ENCODE peak calls at places on chromosomes 2 and 18, in four cellular contexts. P, K, H and L are unnamed samples.

GRCh38 chr2:189412330-189412953 is 28.8 kb upstream of the WDR75 start:
- DNase-seq in P (peak; percentile 39), K (peak; percentile 14), H (peak; percentile 56), L (peak; percentile 12)

GRCh38 chr2:8545676-8546318 is 136.1 kb upstream of the ID2 start:
- DNase-seq in P (no peak), K (no peak), H (no peak), L (no peak)

GRCh38 chr2:105712981-105713596 is 31.6 kb upstream of the NCK2 start:
- DNase-seq in P (no peak), K (no peak), H (no peak), L (no peak)

GRCh38 chr2:14301331-14301730 is 331.2 kb upstream of the LRATD1 start:
- DNase-seq in P (no peak), K (no peak), H (no peak), L (no peak)

GRCh38 chr2:51903728-51904127 is 871.8 kb upstream of the NRXN1 start:
- DNase-seq in P (no peak), K (no peak), H (no peak), L (no peak)

GRCh38 chr2:27021253-27021801 is 11.4 kb upstream of the TMEM214 start:
- DNase-seq in P (peak; percentile 28), K (no peak), H (no peak), L (peak; percentile 25)

GRCh38 chr2:219510512-219511135 is 3.7 kb upstream of the ASIC4 start:
- DNase-seq in P (no peak), K (no peak), H (no peak), L (no peak)

GRCh38 chr2:238220892-238221521 is 17.5 kb upstream of the ILKAP start:
- DNase-seq in P (peak; percentile 62), K (no peak), H (no peak), L (no peak)

GRCh38 chr2:45595724-45596435 is 15.2 kb downstream of the SRBD1 start:
- DNase-seq in P (no peak), K (no peak), H (no peak), L (no peak)

GRCh38 chr2:16828044-16828827 is 162.6 kb upstream of the CYRIA start:
- DNase-seq in P (no peak), K (no peak), H (no peak), L (no peak)

GRCh38 chr18:64037812-64038414 is 68.0 kb downstream of the SERPINB8 start:
- DNase-seq in P (peak; percentile 50), K (peak; percentile 16), H (no peak), L (peak; percentile 15)

GRCh38 chr2:28250006-28250405 is 142.7 kb upstream of the FOSL2 start:
- DNase-seq in P (no peak), K (no peak), H (no peak), L (peak; percentile 80)

GRCh38 chr2:200617089-200618050 is 31.6 kb downstream of the AOX1 start:
- DNase-seq in P (no peak), K (no peak), H (no peak), L (no peak)

GRCh38 chr18:3037423-3037915 is 24.5 kb upstream of the LPIN2 start:
- DNase-seq in P (peak; percentile 98), K (peak; percentile 73), H (no peak), L (peak; percentile 84)

GRCh38 chr2:169955940-169956339 is 128.7 kb downstream of the UBR3 start:
- DNase-seq in P (no peak), K (no peak), H (no peak), L (no peak)

GRCh38 chr2:197399887-197400540 is 34.8 kb downstream of the SF3B1 start:
- DNase-seq in P (no peak), K (no peak), H (no peak), L (no peak)

GRCh38 chr2:229714736-229715541 is 584 bp upstream of the DNER start:
- DNase-seq in P (peak; percentile 26), K (peak; percentile 53), H (peak; percentile 92), L (peak; percentile 56)

DNA sequence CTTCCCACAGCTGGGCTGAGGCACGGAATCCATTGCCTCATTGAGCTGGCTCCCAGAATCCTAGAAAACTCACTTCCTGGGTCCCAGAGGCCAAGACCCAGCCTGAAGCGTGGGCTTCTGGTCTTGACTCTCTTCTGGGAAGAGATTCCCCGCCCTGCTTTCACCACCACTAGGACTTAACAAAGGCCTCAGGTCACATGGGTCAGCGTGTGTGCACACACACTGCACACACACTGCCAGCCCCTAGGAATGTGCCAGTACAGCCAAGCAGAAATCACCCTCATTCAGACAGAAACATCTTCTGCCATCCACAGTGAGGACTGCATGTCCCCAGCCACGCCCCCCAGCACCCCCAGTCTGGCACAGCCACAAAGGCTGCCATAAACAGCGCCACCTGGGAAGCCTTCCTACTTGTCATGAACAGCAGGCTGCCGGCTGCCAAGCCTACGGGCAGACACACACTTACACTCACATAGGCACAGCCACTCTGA is 165.7 kb downstream of the TNS1 start:
- DNase-seq in P (peak; percentile 17), K (no peak), H (peak; percentile 78), L (no peak)
- TF ChIP-seq PHF8 in P (no peak), K (no peak), H (no peak), L (no peak)

GRCh38 chr2:33214857-33215256 is 261.6 kb upstream of the RASGRP3 start:
- DNase-seq in P (no peak), K (no peak), H (no peak), L (no peak)
- H3K27ac ChIP-seq in P (no peak overlapping the region), K (no peak overlapping the region), H (no peak overlapping the region), L (peak overlapping the region; percentile 73)

GRCh38 chr2:235444101-235444597 is 49.7 kb upstream of the AGAP1 start:
- DNase-seq in P (peak; percentile 36), K (no peak), H (no peak), L (no peak)
- TF ChIP-seq PHF8 in P (no peak), K (no peak), H (no peak), L (no peak)

GRCh38 chr2:73072416-73072815 is 904 bp upstream of the SFXN5 start:
- DNase-seq in P (no peak), K (no peak), H (no peak), L (no peak)
- H3K27ac ChIP-seq in P (peak overlapping the region; percentile 89), K (no peak overlapping the region), H (no peak overlapping the region), L (peak overlapping the region; percentile 93)

GRCh38 chr18:42798606-42799005 is 316.9 kb downstream of the RIT2 start:
- DNase-seq in P (no peak), K (no peak), H (no peak), L (no peak)

DNA sequence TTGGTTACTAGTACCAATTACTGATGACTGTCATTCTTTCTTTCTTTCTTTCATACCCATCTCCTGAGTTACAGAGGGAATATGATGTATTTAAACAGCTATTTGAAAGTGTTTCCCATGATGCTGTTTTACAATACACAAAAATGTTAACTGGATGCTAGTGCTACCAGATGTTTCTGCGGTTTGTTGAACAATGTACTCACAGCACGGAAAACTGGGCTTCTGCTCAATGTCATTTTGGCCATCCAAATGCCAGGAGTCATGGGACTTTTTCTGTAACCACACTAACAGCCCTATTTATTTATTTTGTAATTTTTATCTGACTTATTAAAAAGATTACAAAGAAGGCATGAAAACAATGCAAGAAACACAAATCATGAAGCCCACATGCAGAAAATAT is 313.8 kb downstream of the RIT2 start:
- DNase-seq in P (no peak), K (no peak), H (no peak), L (no peak)
- TF ChIP-seq PHF8 in P (no peak), K (no peak), H (no peak), L (no peak)

GRCh38 chr2:207706936-207707860 is 4.2 kb upstream of the CCNYL1 start:
- DNase-seq in P (no peak), K (peak; percentile 22), H (no peak), L (no peak)
- H3K27ac ChIP-seq in P (no peak overlapping the region), K (no peak overlapping the region), H (no peak overlapping the region), L (peak overlapping the region; percentile 46)

DNA sequence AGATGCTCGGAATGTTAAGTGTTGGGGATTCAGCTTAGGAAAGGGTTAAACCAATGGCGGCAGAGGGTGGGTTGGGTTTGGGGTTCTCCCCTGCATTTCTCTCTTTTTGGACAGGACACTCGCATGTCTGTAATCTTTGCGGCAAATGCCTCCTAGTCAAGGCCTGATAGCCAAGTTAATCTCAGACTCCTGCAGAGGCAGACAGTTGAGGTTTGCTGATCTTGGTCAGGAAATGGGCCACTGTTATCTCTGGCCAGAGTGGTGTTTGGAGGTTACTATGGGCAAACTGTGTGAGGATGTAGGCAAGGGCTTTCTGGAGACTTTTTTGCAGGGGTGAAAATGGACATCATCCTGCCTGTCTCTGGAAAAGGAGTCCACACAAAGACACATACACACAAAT is 188.8 kb downstream of the SETBP1 start:
- DNase-seq in P (no peak), K (peak; percentile 5), H (no peak), L (no peak)
- TF ChIP-seq PHF8 in P (no peak), K (no peak), H (no peak), L (no peak)